ENCODE peak calls at places on chromosomes 5 and 9, in seven cellular contexts. One of them, this sample, is unnamed.

GRCh38 chr5:18563853-18564252 is 929.6 kb downstream of the TAF11L14 start:
- DNase-seq in IMR-90: no peak
- DNase-seq in Panc1: no peak
- DNase-seq in A549: no peak
- DNase-seq in sigmoid colon: no peak
- DNase-seq in psoas muscle: no peak
- DNase-seq in tibial artery: no peak
- DNase-seq in this sample: no peak

GRCh38 chr9:38671748-38672147 is 48.2 kb downstream of the FAM240B start:
- DNase-seq in tibial artery: no peak
- DNase-seq in A549: no peak
- DNase-seq in Panc1: no peak
- DNase-seq in IMR-90: no peak
- DNase-seq in sigmoid colon: no peak
- DNase-seq in psoas muscle: no peak
- DNase-seq in this sample: no peak

GRCh38 chr5:132883261-132883834 is 9.9 kb downstream of the LEAP2 start:
- DNase-seq in psoas muscle: no peak
- DNase-seq in sigmoid colon: peak; percentile 74
- DNase-seq in tibial artery: peak; percentile 46
- DNase-seq in IMR-90: peak; percentile 74
- DNase-seq in A549: peak; percentile 80
- DNase-seq in Panc1: no peak
- DNase-seq in this sample: no peak

GRCh38 chr5:161263186-161263585 is 283.3 kb downstream of the GABRB2 start:
- DNase-seq in IMR-90: no peak
- DNase-seq in Panc1: no peak
- DNase-seq in psoas muscle: no peak
- DNase-seq in tibial artery: no peak
- DNase-seq in A549: no peak
- DNase-seq in sigmoid colon: no peak
- DNase-seq in this sample: no peak

GRCh38 chr9:103941104-103941503 is 153.0 kb upstream of the SMC2 start:
- DNase-seq in A549: no peak
- DNase-seq in sigmoid colon: no peak
- DNase-seq in psoas muscle: no peak
- DNase-seq in tibial artery: no peak
- DNase-seq in Panc1: no peak
- DNase-seq in IMR-90: no peak
- DNase-seq in this sample: no peak

GRCh38 chr5:56412601-56413379 is 179.7 kb upstream of the ANKRD55 start:
- DNase-seq in psoas muscle: peak; percentile 67
- DNase-seq in A549: no peak
- DNase-seq in IMR-90: no peak
- DNase-seq in tibial artery: peak; percentile 74
- DNase-seq in Panc1: no peak
- DNase-seq in sigmoid colon: peak; percentile 80
- DNase-seq in this sample: no peak

GRCh38 chr9:114894206-114894605 is 36.2 kb downstream of the TNFSF8 start:
- DNase-seq in A549: no peak
- DNase-seq in sigmoid colon: no peak
- DNase-seq in tibial artery: no peak
- DNase-seq in Panc1: no peak
- DNase-seq in psoas muscle: no peak
- DNase-seq in IMR-90: peak; percentile 27
- DNase-seq in this sample: no peak

GRCh38 chr5:15384176-15384575 is 115.8 kb upstream of the FBXL7 start:
- DNase-seq in IMR-90: no peak
- DNase-seq in Panc1: no peak
- DNase-seq in tibial artery: no peak
- DNase-seq in psoas muscle: no peak
- DNase-seq in A549: no peak
- DNase-seq in sigmoid colon: no peak
- DNase-seq in this sample: no peak

GRCh38 chr5:84274585-84275468 is 109.9 kb downstream of the EDIL3 start:
- DNase-seq in tibial artery: peak; percentile 28
- DNase-seq in Panc1: no peak
- DNase-seq in IMR-90: peak; percentile 28
- DNase-seq in psoas muscle: no peak
- DNase-seq in sigmoid colon: no peak
- DNase-seq in A549: peak; percentile 38
- DNase-seq in this sample: peak; percentile 60

GRCh38 chr5:28862137-28862859 is 1823.9 kb upstream of the CDH9 start:
- DNase-seq in sigmoid colon: no peak
- DNase-seq in IMR-90: no peak
- DNase-seq in psoas muscle: no peak
- DNase-seq in A549: peak; percentile 9
- DNase-seq in tibial artery: no peak
- DNase-seq in Panc1: no peak
- DNase-seq in this sample: no peak

GRCh38 chr9:108142504-108143201 is 653.1 kb upstream of the KLF4 start:
- DNase-seq in sigmoid colon: peak; percentile 97
- DNase-seq in A549: no peak
- DNase-seq in Panc1: no peak
- DNase-seq in IMR-90: peak; percentile 50
- DNase-seq in tibial artery: peak; percentile 90
- DNase-seq in psoas muscle: peak; percentile 92
- DNase-seq in this sample: no peak

GRCh38 chr5:136058031-136058971 is 29.5 kb downstream of the TGFBI start:
- DNase-seq in IMR-90: peak; percentile 100
- DNase-seq in tibial artery: peak; percentile 66
- DNase-seq in A549: peak; percentile 96
- DNase-seq in psoas muscle: peak; percentile 79
- DNase-seq in sigmoid colon: peak; percentile 90
- DNase-seq in Panc1: peak; percentile 89
- DNase-seq in this sample: no peak

GRCh38 chr9:124062172-124062571 is 50.6 kb downstream of the LHX2 start:
- DNase-seq in tibial artery: no peak
- DNase-seq in IMR-90: no peak
- DNase-seq in sigmoid colon: no peak
- DNase-seq in Panc1: no peak
- DNase-seq in psoas muscle: no peak
- DNase-seq in A549: peak; percentile 44
- DNase-seq in this sample: no peak

GRCh38 chr5:177606071-177607051 is 6.4 kb downstream of the B4GALT7 start:
- DNase-seq in tibial artery: no peak
- DNase-seq in A549: no peak
- DNase-seq in psoas muscle: no peak
- DNase-seq in sigmoid colon: no peak
- DNase-seq in IMR-90: no peak
- DNase-seq in Panc1: no peak
- DNase-seq in this sample: no peak

GRCh38 chr5:1392261-1392660 is 47.4 kb upstream of the CLPTM1L start:
- DNase-seq in sigmoid colon: no peak
- DNase-seq in Panc1: no peak
- DNase-seq in psoas muscle: peak; percentile 23
- DNase-seq in tibial artery: no peak
- DNase-seq in A549: no peak
- DNase-seq in IMR-90: no peak
- DNase-seq in this sample: no peak

GRCh38 chr9:121156263-121156731 is 45.4 kb downstream of the RAB14 start:
- DNase-seq in IMR-90: peak; percentile 90
- DNase-seq in sigmoid colon: no peak
- DNase-seq in tibial artery: no peak
- DNase-seq in psoas muscle: no peak
- DNase-seq in Panc1: no peak
- DNase-seq in A549: no peak
- DNase-seq in this sample: no peak

GRCh38 chr9:2177121-2177520 is 162.0 kb downstream of the SMARCA2 start:
- DNase-seq in tibial artery: no peak
- DNase-seq in IMR-90: no peak
- DNase-seq in Panc1: no peak
- DNase-seq in sigmoid colon: no peak
- DNase-seq in A549: no peak
- DNase-seq in psoas muscle: no peak
- DNase-seq in this sample: no peak

GRCh38 chr5:132414634-132415377 is 45.3 kb downstream of the SLC22A5 start:
- DNase-seq in A549: peak; percentile 67
- DNase-seq in Panc1: no peak
- DNase-seq in IMR-90: no peak
- DNase-seq in psoas muscle: no peak
- DNase-seq in sigmoid colon: peak; percentile 37
- DNase-seq in tibial artery: no peak
- DNase-seq in this sample: no peak

GRCh38 chr5:478982-479535 is 36.1 kb downstream of the EXOC3 start:
- DNase-seq in IMR-90: no peak
- DNase-seq in psoas muscle: no peak
- DNase-seq in tibial artery: no peak
- DNase-seq in sigmoid colon: no peak
- DNase-seq in A549: no peak
- DNase-seq in Panc1: no peak
- DNase-seq in this sample: no peak

GRCh38 chr5:129767927-129768380 is 20.1 kb downstream of the MINAR2 start:
- DNase-seq in psoas muscle: no peak
- DNase-seq in IMR-90: peak; percentile 86
- DNase-seq in tibial artery: peak; percentile 55
- DNase-seq in Panc1: peak; percentile 78
- DNase-seq in sigmoid colon: peak; percentile 72
- DNase-seq in A549: peak; percentile 87
- DNase-seq in this sample: peak; percentile 54

GRCh38 chr5:38670878-38671277 is 114.4 kb upstream of the LIFR start:
- DNase-seq in tibial artery: peak; percentile 32
- DNase-seq in IMR-90: no peak
- DNase-seq in sigmoid colon: no peak
- DNase-seq in psoas muscle: peak; percentile 51
- DNase-seq in A549: no peak
- DNase-seq in Panc1: no peak
- DNase-seq in this sample: no peak

GRCh38 chr9:135105938-135106491 is 18.5 kb downstream of the OLFM1 start:
- DNase-seq in Panc1: no peak
- DNase-seq in sigmoid colon: no peak
- DNase-seq in A549: no peak
- DNase-seq in IMR-90: no peak
- DNase-seq in psoas muscle: no peak
- DNase-seq in tibial artery: no peak
- DNase-seq in this sample: no peak

GRCh38 chr9:76901801-76902200 is 4.1 kb downstream of the PRUNE2 start:
- DNase-seq in psoas muscle: peak; percentile 46
- DNase-seq in Panc1: no peak
- DNase-seq in tibial artery: no peak
- DNase-seq in IMR-90: no peak
- DNase-seq in sigmoid colon: peak; percentile 80
- DNase-seq in A549: no peak
- DNase-seq in this sample: no peak

GRCh38 chr5:178797546-178798105 is 62.1 kb upstream of the ZNF354B start:
- DNase-seq in Panc1: no peak
- DNase-seq in psoas muscle: no peak
- DNase-seq in tibial artery: no peak
- DNase-seq in sigmoid colon: no peak
- DNase-seq in IMR-90: no peak
- DNase-seq in A549: no peak
- DNase-seq in this sample: no peak

GRCh38 chr5:142920888-142921612 is 150.9 kb downstream of the ARHGAP26 start:
- DNase-seq in A549: no peak
- DNase-seq in tibial artery: no peak
- DNase-seq in psoas muscle: no peak
- DNase-seq in sigmoid colon: no peak
- DNase-seq in Panc1: no peak
- DNase-seq in IMR-90: no peak
- DNase-seq in this sample: no peak

GRCh38 chr5:152556779-152557178 is 151.7 kb upstream of the NMUR2 start:
- DNase-seq in IMR-90: no peak
- DNase-seq in psoas muscle: no peak
- DNase-seq in A549: no peak
- DNase-seq in Panc1: no peak
- DNase-seq in tibial artery: no peak
- DNase-seq in sigmoid colon: no peak
- DNase-seq in this sample: peak; percentile 19

GRCh38 chr5:152560508-152561137 is 155.5 kb upstream of the NMUR2 start:
- DNase-seq in sigmoid colon: no peak
- DNase-seq in Panc1: peak; percentile 18
- DNase-seq in tibial artery: peak; percentile 31
- DNase-seq in IMR-90: peak; percentile 12
- DNase-seq in psoas muscle: peak; percentile 58
- DNase-seq in A549: peak; percentile 59
- DNase-seq in this sample: peak; percentile 85
- TF ChIP-seq CTCF in sigmoid colon: peak; percentile 25
- TF ChIP-seq CTCF in Panc1: peak; percentile 80
- TF ChIP-seq CTCF in tibial artery: peak; percentile 84
- TF ChIP-seq CTCF in IMR-90: peak; percentile 51
- TF ChIP-seq CTCF in psoas muscle: peak; percentile 53
- TF ChIP-seq CTCF in A549: peak; percentile 53
- TF ChIP-seq CTCF in this sample: peak; percentile 86

GRCh38 chr5:149641600-149641999 is 60.3 kb downstream of the ARHGEF37 start:
- DNase-seq in Panc1: no peak
- DNase-seq in sigmoid colon: peak; percentile 22
- DNase-seq in IMR-90: no peak
- DNase-seq in A549: no peak
- DNase-seq in psoas muscle: no peak
- DNase-seq in tibial artery: no peak
- DNase-seq in this sample: no peak

GRCh38 chr5:149640350-149640999 is 59.2 kb downstream of the ARHGEF37 start:
- DNase-seq in A549: no peak
- DNase-seq in tibial artery: no peak
- DNase-seq in IMR-90: no peak
- DNase-seq in psoas muscle: no peak
- DNase-seq in sigmoid colon: peak; percentile 66
- DNase-seq in Panc1: no peak
- DNase-seq in this sample: no peak

GRCh38 chr5:149639718-149640117 is 58.4 kb downstream of the ARHGEF37 start:
- DNase-seq in Panc1: no peak
- DNase-seq in psoas muscle: no peak
- DNase-seq in tibial artery: no peak
- DNase-seq in IMR-90: no peak
- DNase-seq in A549: no peak
- DNase-seq in sigmoid colon: peak; percentile 63
- DNase-seq in this sample: no peak

GRCh38 chr5:149638546-149639241 is 57.4 kb downstream of the ARHGEF37 start:
- DNase-seq in sigmoid colon: peak; percentile 56
- DNase-seq in tibial artery: no peak
- DNase-seq in IMR-90: no peak
- DNase-seq in A549: no peak
- DNase-seq in psoas muscle: no peak
- DNase-seq in Panc1: no peak
- DNase-seq in this sample: no peak

GRCh38 chr5:149641000-149641576 is 59.8 kb downstream of the ARHGEF37 start:
- DNase-seq in Panc1: no peak
- DNase-seq in A549: peak; percentile 33
- DNase-seq in IMR-90: peak; percentile 43
- DNase-seq in tibial artery: no peak
- DNase-seq in sigmoid colon: peak; percentile 90
- DNase-seq in psoas muscle: peak; percentile 70
- DNase-seq in this sample: no peak
- H3K27ac ChIP-seq in Panc1: no peak overlapping the region
- H3K27ac ChIP-seq in A549: no peak overlapping the region
- H3K27ac ChIP-seq in IMR-90: no peak overlapping the region
- H3K27ac ChIP-seq in tibial artery: no peak overlapping the region
- H3K27ac ChIP-seq in sigmoid colon: peak overlapping the region; percentile 78
- H3K27ac ChIP-seq in psoas muscle: peak overlapping the region; percentile 67
- H3K27ac ChIP-seq in this sample: no peak overlapping the region

GRCh38 chr9:127876026-127876763 is 1.3 kb downstream of the AK1 start:
- DNase-seq in A549: no peak
- DNase-seq in psoas muscle: no peak
- DNase-seq in IMR-90: no peak
- DNase-seq in tibial artery: no peak
- DNase-seq in sigmoid colon: no peak
- DNase-seq in Panc1: no peak
- DNase-seq in this sample: no peak
- H3K4me3 ChIP-seq in A549: no peak overlapping the region
- H3K4me3 ChIP-seq in psoas muscle: peak overlapping the region; percentile 78
- H3K4me3 ChIP-seq in IMR-90: no peak overlapping the region
- H3K4me3 ChIP-seq in tibial artery: peak overlapping the region; percentile 63
- H3K4me3 ChIP-seq in sigmoid colon: peak overlapping the region; percentile 74
- H3K4me3 ChIP-seq in Panc1: no peak overlapping the region
- H3K4me3 ChIP-seq in this sample: peak overlapping the region; percentile 74

GRCh38 chr5:157575096-157575872 is at the start of gene ADAM19:
- DNase-seq in tibial artery: peak; percentile 66
- DNase-seq in A549: peak; percentile 39
- DNase-seq in IMR-90: peak; percentile 53
- DNase-seq in psoas muscle: peak; percentile 75
- DNase-seq in Panc1: no peak
- DNase-seq in sigmoid colon: peak; percentile 83
- DNase-seq in this sample: no peak
- TF ChIP-seq CTCF in tibial artery: peak; percentile 20
- TF ChIP-seq CTCF in A549: peak; percentile 11
- TF ChIP-seq CTCF in IMR-90: no peak
- TF ChIP-seq CTCF in psoas muscle: peak; percentile 15
- TF ChIP-seq CTCF in Panc1: no peak
- TF ChIP-seq CTCF in sigmoid colon: no peak
- TF ChIP-seq CTCF in this sample: no peak

This sample was measured in dorsolateral prefrontal cortex.